ENCODE peak calls at places on chromosomes 3 and 15, in five cellular contexts. T is sigmoid colon, Y is adrenal gland, F is heart left ventricle, B is esophagus squamous epithelium. I is an unnamed sample. For H3K9me3, the result is how much of the 10 kb centered on the place peaks cover.

GRCh38 chr3:42507252-42507651 is 4.8 kb downstream of the VIPR1 start:
- DNase-seq in T (peak), Y (peak), F (no peak), B (no peak), I (no peak)

GRCh38 chr3:23805881-23806321 is at the start of gene UBE2E1:
- DNase-seq in T (peak), Y (peak), F (peak), B (peak), I (peak)

GRCh38 chr3:46383211-46383945 is 12.6 kb downstream of the CCR5 start:
- DNase-seq in T (no peak), Y (no peak), F (no peak), B (no peak), I (no peak)

GRCh38 chr3:171306631-171307030 is 153.6 kb downstream of the TNIK start:
- DNase-seq in T (peak), Y (peak), F (peak), B (no peak), I (peak)

GRCh38 chr3:172658344-172659245 is 52.3 kb downstream of the NCEH1 start:
- DNase-seq in T (no peak), Y (peak), F (no peak), B (no peak), I (peak)

GRCh38 chr3:9887478-9887877 is 2.9 kb upstream of the JAGN1 start:
- DNase-seq in T (no peak), Y (no peak), F (no peak), B (no peak), I (no peak)

GRCh38 chr3:28575748-28576589 is 227.3 kb upstream of the AZI2 start:
- DNase-seq in T (no peak), Y (no peak), F (peak), B (no peak), I (peak)

GRCh38 chr15:91468861-91469260 is 368.8 kb downstream of the SV2B start:
- DNase-seq in T (no peak), Y (no peak), F (no peak), B (no peak), I (no peak)

GRCh38 chr15:43777293-43777819 is 590 bp upstream of the ELL3 start:
- DNase-seq in T (peak), Y (peak), F (peak), B (no peak), I (peak)

GRCh38 chr15:29676961-29677402 is 145.3 kb downstream of the TJP1 start:
- DNase-seq in T (no peak), Y (no peak), F (no peak), B (no peak), I (peak)

GRCh38 chr3:101847328-101847727 is 2.0 kb upstream of the NFKBIZ start:
- DNase-seq in T (no peak), Y (no peak), F (no peak), B (no peak), I (no peak)

GRCh38 chr3:142007710-142008399 is 131.4 kb downstream of the ATP1B3 start:
- DNase-seq in T (no peak), Y (no peak), F (no peak), B (no peak), I (peak)

GRCh38 chr3:139312959-139313358 is 30.9 kb upstream of the MRPS22 start:
- DNase-seq in T (no peak), Y (no peak), F (no peak), B (no peak), I (no peak)

GRCh38 chr3:33211444-33211843 is 7.2 kb downstream of the SUSD5 start:
- DNase-seq in T (no peak), Y (peak), F (no peak), B (no peak), I (no peak)

GRCh38 chr15:66894363-66894762 is 171.0 kb upstream of the SMAD3 start:
- DNase-seq in T (peak), Y (no peak), F (no peak), B (no peak), I (peak)

GRCh38 chr3:11045536-11045935 is 53.0 kb downstream of the SLC6A1 start:
- DNase-seq in T (peak), Y (no peak), F (no peak), B (no peak), I (no peak)

DNA sequence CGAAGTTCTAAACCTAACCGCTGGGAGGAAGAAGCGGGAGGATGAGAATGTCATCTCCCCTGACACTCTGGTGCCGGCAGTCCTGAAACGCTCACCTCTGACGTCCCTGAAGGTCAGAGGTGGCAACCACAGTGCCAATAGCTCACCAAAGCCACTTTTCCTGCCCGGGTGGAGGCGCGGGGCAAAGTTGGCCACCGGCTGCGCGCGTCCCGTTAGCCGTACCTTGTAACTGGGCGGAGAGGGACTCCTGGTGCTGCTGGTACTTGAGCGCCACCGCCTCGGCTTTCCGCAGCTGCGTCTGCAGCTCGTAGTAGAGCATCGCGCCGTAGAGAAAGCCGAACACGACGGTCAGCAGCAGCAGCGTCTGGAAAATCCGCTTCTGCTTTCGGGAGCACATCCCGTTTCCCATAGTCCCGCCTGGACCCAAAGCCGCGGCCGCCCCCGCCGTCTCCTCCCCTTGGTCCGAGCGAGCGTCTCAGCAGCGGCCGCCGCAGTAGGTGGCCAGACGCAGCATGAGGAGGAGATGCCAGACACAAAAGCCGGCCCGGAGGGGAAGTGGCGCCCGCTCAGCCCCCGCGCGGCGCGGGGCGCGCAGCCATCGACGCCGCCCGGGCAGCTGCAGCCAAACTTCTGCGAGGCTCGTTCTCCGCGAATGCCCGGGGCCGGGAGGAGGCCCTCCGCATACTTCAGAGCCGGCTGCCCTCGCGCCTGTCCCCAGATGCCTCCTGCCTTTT is 680 bp downstream of the GOLIM4 start:
- DNase-seq in T (peak), Y (peak), F (peak), B (peak), I (peak)
- TF ChIP-seq POLR2A in T (no peak), Y (peak), F (no peak), B (no peak), I (no peak)

GRCh38 chr15:92917606-92918407 is 17.7 kb downstream of the CHD2 start:
- DNase-seq in T (peak), Y (peak), F (peak), B (peak), I (peak)
- H3K4me3 ChIP-seq in T (peak), Y (no peak), F (peak), B (no peak), I (no peak)

GRCh38 chr3:22245817-22246583 is 495.0 kb upstream of the ZNF385D start:
- DNase-seq in T (no peak), Y (no peak), F (no peak), B (no peak), I (no peak)

GRCh38 chr3:22245122-22245521 is 494.1 kb upstream of the ZNF385D start:
- DNase-seq in T (no peak), Y (no peak), F (no peak), B (no peak), I (no peak)

GRCh38 chr3:22249658-22250057 is 498.6 kb upstream of the ZNF385D start:
- DNase-seq in T (no peak), Y (no peak), F (no peak), B (no peak), I (no peak)
- H3K9me3 ChIP-seq in T (under half), Y (under half), F (under half), B (under half), I (under half)

GRCh38 chr15:31296304-31297220 is 30.1 kb upstream of the KLF13 start:
- DNase-seq in T (peak), Y (no peak), F (peak), B (no peak), I (peak)
- TF ChIP-seq POLR2A in T (no peak), Y (no peak), F (no peak), B (no peak), I (no peak)

GRCh38 chr3:63232764-63233396 is 45.2 kb upstream of the SYNPR start:
- DNase-seq in T (no peak), Y (no peak), F (no peak), B (no peak), I (no peak)
- H3K4me3 ChIP-seq in T (no peak), Y (no peak), F (no peak), B (no peak), I (no peak)

DNA sequence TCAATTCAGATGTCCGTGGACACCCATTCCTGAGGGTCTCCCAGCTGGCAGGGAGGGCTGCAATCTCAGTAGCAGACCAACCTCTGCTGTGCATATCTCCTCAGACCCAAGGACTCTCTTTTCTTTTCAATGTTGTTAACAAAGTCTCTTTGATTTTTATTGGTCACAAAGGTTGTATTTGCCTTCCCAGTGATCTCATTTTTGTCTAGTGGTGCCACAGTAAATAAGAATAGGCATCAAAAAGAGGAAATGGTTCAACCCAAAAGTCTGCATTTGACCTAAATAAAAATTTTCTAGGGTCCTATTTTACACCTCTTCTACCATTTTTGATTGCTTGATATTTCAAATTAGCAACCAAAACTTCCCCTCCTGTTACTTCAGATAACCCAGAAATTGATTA is 225.9 kb downstream of the CDIN1 start:
- DNase-seq in T (no peak), Y (no peak), F (no peak), B (no peak), I (no peak)
- H3K9me3 ChIP-seq in T (under half), Y (under half), F (under half), B (under half), I (under half)

DNA sequence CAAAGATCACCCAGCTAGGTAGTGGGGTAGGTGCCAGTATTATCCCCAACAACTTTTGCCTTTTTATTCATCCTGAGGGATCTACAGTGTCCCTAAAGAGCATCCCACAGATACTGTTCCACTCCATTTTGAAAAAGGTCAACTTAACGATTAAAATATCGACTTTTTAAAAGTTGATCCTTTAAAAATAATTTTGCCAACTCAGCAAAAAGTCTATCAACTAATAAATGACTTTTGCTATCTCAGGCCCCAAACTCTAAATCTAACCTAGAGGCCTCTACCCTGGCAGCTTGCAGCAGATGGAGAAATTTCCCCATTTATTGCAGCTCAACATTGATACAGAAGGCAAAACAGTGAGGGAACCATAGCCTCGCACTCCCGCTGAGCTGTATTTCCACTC is 704.0 kb upstream of the CFAP20DC start:
- DNase-seq in T (no peak), Y (no peak), F (no peak), B (no peak), I (no peak)
- TF ChIP-seq POLR2A in T (no peak), Y (no peak), F (no peak), B (no peak), I (no peak)

DNA sequence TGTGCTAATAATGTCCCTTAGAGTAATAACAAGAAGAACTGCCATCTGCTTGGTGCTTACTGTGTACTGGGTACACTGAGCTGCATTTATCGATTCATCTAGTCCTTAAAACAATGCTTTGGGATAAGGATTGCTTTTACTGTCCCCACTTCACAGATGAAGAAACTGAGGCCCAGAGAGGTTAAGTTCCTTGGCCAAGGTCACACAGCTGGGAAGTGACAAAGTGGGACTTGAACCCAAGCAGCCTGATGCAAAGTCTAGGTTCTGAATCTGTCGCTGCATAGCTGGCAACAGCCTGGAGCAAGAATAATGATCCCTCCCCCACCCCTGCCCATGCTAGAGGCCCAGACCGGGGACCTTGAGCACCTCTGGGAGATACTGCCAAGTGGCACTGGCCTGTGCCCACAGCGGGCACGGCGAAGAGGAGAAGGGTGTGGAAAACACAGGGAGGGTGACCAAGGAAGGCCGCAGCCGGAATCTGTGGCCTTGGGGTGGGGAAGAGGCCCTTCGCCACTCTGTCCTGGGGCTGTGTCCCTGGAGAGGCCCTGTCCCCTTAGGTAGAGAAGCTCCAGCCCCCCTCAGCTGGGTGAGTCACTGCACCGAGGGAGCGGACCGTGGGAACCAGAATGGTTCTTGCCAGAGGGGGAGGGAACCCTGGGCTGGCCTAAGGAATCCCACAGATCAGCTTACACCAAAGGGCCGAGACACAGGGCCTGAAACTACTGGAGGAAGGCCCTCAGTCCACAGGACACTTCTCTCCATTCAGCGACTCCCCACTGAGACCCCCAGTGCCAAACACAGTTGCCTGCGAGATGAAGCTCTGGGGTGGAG is 3.5 kb downstream of the PLXND1 start:
- DNase-seq in T (peak), Y (peak), F (peak), B (no peak), I (peak)
- H3K4me3 ChIP-seq in T (peak), Y (no peak), F (peak), B (peak), I (no peak)

GRCh38 chr15:74750759-74751158 is 2.1 kb downstream of the CYP1A2 start:
- DNase-seq in T (no peak), Y (no peak), F (no peak), B (no peak), I (no peak)

GRCh38 chr15:74754593-74755215 is 6.1 kb downstream of the CYP1A2 start:
- DNase-seq in T (no peak), Y (no peak), F (no peak), B (no peak), I (no peak)

GRCh38 chr15:74752486-74753395 is 4.1 kb downstream of the CYP1A2 start:
- DNase-seq in T (no peak), Y (no peak), F (no peak), B (no peak), I (no peak)

GRCh38 chr15:74749832-74750231 is 1.2 kb downstream of the CYP1A2 start:
- DNase-seq in T (no peak), Y (no peak), F (no peak), B (no peak), I (no peak)

GRCh38 chr15:74752011-74752410 is 3.4 kb downstream of the CYP1A2 start:
- DNase-seq in T (no peak), Y (no peak), F (no peak), B (no peak), I (no peak)
- H3K9me3 ChIP-seq in T (under half), Y (under half), F (under half), B (under half), I (under half)

DNA sequence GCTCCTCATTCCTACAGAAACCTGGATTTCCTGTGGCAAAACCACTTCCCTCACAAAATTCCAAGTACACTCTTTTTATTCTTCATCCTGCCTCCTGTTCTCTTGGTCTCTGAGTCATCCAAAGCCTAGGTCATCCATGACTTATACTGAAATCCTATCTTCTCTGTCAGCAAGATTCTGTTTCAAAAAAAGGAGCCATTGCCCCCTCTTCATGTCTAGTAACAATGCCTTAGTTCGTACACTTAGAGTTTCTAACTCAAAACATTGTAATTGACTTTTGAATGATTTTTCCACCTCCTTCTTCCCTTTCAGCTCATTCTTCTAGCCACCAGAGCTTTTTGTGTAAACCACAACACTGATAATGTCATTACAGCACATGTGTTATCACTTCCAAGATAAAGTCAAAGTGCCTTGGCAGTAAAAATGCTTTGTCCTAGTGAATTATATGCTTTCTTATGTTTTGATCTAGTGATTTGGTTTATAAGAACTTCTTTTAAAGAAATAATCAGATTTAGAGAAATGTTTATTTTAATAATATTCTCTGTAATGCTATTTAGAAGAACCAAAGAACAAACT is 256.5 kb upstream of the NECTIN3 start:
- DNase-seq in T (no peak), Y (no peak), F (no peak), B (no peak), I (no peak)
- TF ChIP-seq POLR2A in T (no peak), Y (no peak), F (no peak), B (no peak), I (no peak)